ENCODE peak calls at places on chromosomes 16 and 17, in four cellular contexts. T is T47D, J is amniotic stem cell, C is dorsolateral prefrontal cortex. F is an unnamed sample.

GRCh38 chr16:85253127-85253941 is 141.1 kb upstream of the CIBAR2 start:
- DNase-seq in T (peak; percentile 57), C (no peak), J (no peak), F (peak; percentile 97)

GRCh38 chr17:76716146-76716833 is 5.5 kb upstream of the MXRA7 start:
- DNase-seq in J (no peak), C (no peak), T (no peak), F (no peak)

GRCh38 chr17:11899494-11899893 is 97.8 kb downstream of the ZNF18 start:
- DNase-seq in T (no peak), J (no peak), C (no peak), F (no peak)

GRCh38 chr17:46787478-46787877 is 31.0 kb downstream of the WNT3 start:
- DNase-seq in J (no peak), C (no peak), T (no peak), F (no peak)

GRCh38 chr17:31825961-31826691 is 32.9 kb downstream of the COPRS start:
- DNase-seq in J (no peak), T (peak; percentile 28), C (no peak), F (no peak)

GRCh38 chr17:79622776-79623175 is 11.9 kb upstream of the RBFOX3 start:
- DNase-seq in C (peak; percentile 15), T (no peak), J (no peak), F (no peak)

GRCh38 chr16:66131895-66132294 is 234.6 kb upstream of the CDH5 start:
- DNase-seq in C (no peak), T (no peak), J (no peak), F (no peak)

GRCh38 chr17:5097101-5097834 is 14.4 kb downstream of the ZNF232 start:
- DNase-seq in J (no peak), C (no peak), T (no peak), F (no peak)

GRCh38 chr16:46746821-46747776 is 1.0 kb downstream of the MYLK3 start:
- DNase-seq in C (no peak), T (no peak), J (no peak), F (peak; percentile 41)

GRCh38 chr17:19263621-19264010 is 26.4 kb downstream of the EPN2 start:
- DNase-seq in T (no peak), J (peak; percentile 8), C (no peak), F (no peak)